ENCODE peak calls at places on chromosomes 13 and 19, in four cellular contexts. L is neural progenitor cell; X is CD8-positive, alpha-beta T cell; N is epithelial cell of esophagus. T is an unnamed sample.

GRCh38 chr19:58544591-58545285 is 874 bp downstream of the TRIM28 start:
- DNase-seq in L (peak), X (no peak), N (peak), T (no peak)

GRCh38 chr19:14525729-14526128 is 3.7 kb upstream of the TECR start:
- DNase-seq in L (no peak), X (no peak), N (peak), T (no peak)

GRCh38 chr13:100674363-100674847 is at the start of gene TMTC4:
- DNase-seq in L (peak), X (no peak), N (no peak), T (no peak)

GRCh38 chr13:108409735-108410134 is 140.2 kb downstream of the TNFSF13B start:
- DNase-seq in L (no peak), X (no peak), N (no peak), T (no peak)

GRCh38 chr19:37218592-37218935 is 550 bp downstream of the ZNF383 start:
- DNase-seq in L (no peak), X (no peak), N (no peak), T (peak)

GRCh38 chr13:109750376-109750775 is 36.0 kb downstream of the IRS2 start:
- DNase-seq in L (no peak), X (no peak), N (no peak), T (no peak)

GRCh38 chr13:79485451-79485850 is 4.5 kb downstream of the NDFIP2 start:
- DNase-seq in L (no peak), X (no peak), N (no peak), T (no peak)

GRCh38 chr19:12701596-12702282 is 5.3 kb upstream of the FBXW9 start:
- DNase-seq in L (no peak), X (no peak), N (no peak), T (no peak)

GRCh38 chr13:110216006-110216402 is 91.0 kb downstream of the COL4A1 start:
- DNase-seq in L (no peak), X (no peak), N (no peak), T (no peak)

GRCh38 chr13:90302113-90302512 is 1045.4 kb upstream of the MIR17HG start:
- DNase-seq in L (no peak), X (no peak), N (peak), T (no peak)

GRCh38 chr19:8640402-8641004 is 10.1 kb downstream of the NFILZ start:
- DNase-seq in L (no peak), X (no peak), N (no peak), T (no peak)

GRCh38 chr13:35881360-35881759 is 249.8 kb downstream of the DCLK1 start:
- DNase-seq in L (no peak), X (no peak), N (no peak), T (no peak)

GRCh38 chr19:38149597-38149996 is 74.4 kb downstream of the DPF1 start:
- DNase-seq in L (no peak), X (no peak), N (no peak), T (no peak)

GRCh38 chr13:44575741-44576395 is at the start of gene TSC22D1:
- DNase-seq in L (peak), X (peak), N (peak), T (no peak)

GRCh38 chr13:108915634-108916497 is 286.5 kb downstream of the MYO16 start:
- DNase-seq in L (no peak), X (peak), N (peak), T (peak)

GRCh38 chr13:20178156-20178555 is 14.6 kb downstream of the GJB2 start:
- DNase-seq in L (no peak), X (no peak), N (peak), T (no peak)

GRCh38 chr13:110813646-110814624 is 100.4 kb downstream of the ING1 start:
- DNase-seq in L (no peak), X (no peak), N (no peak), T (no peak)

GRCh38 chr13:33367931-33368330 is 82.4 kb upstream of the STARD13 start:
- DNase-seq in L (no peak), X (no peak), N (no peak), T (no peak)

GRCh38 chr19:13153627-13154240 is 3.5 kb downstream of the IER2 start:
- DNase-seq in L (no peak), X (no peak), N (no peak), T (no peak)

GRCh38 chr19:32555786-32556185 is 25.2 kb upstream of the PDCD5 start:
- DNase-seq in L (no peak), X (no peak), N (no peak), T (no peak)

GRCh38 chr13:66673401-66673800 is 556.7 kb downstream of the PCDH9 start:
- DNase-seq in L (no peak), X (no peak), N (no peak), T (no peak)

GRCh38 chr19:55066107-55066709 is 3.3 kb upstream of the RDH13 start:
- DNase-seq in L (peak), X (no peak), N (peak), T (no peak)

GRCh38 chr13:98741741-98742435 is 10.6 kb downstream of the SLC15A1 start:
- DNase-seq in L (no peak), X (no peak), N (no peak), T (no peak)

GRCh38 chr13:40124648-40125045 is 469.2 kb downstream of the COG6 start:
- DNase-seq in L (no peak), X (no peak), N (no peak), T (no peak)

GRCh38 chr13:24263652-24264051 is 45.7 kb upstream of the C1QTNF9 start:
- DNase-seq in L (no peak), X (no peak), N (no peak), T (no peak)

GRCh38 chr13:75353786-75354193 is 128.2 kb downstream of the TBC1D4 start:
- DNase-seq in L (no peak), X (no peak), N (no peak), T (no peak)

GRCh38 chr13:33800646-33801186 is 17.2 kb upstream of the RFC3 start:
- DNase-seq in L (no peak), X (no peak), N (no peak), T (no peak)

GRCh38 chr19:46719629-46720515 is 3.0 kb upstream of the PRKD2 start:
- DNase-seq in L (no peak), X (no peak), N (no peak), T (no peak)

GRCh38 chr13:113854238-113855011 is 9.5 kb downstream of the GAS6 start:
- DNase-seq in L (no peak), X (peak), N (no peak), T (peak)

GRCh38 chr13:39957868-39958676 is 302.6 kb downstream of the COG6 start:
- DNase-seq in L (no peak), X (no peak), N (no peak), T (no peak)

GRCh38 chr19:47512183-47512947 is 2.5 kb downstream of the NAPA start:
- DNase-seq in L (no peak), X (no peak), N (peak), T (no peak)

GRCh38 chr19:44232867-44233266 is 20.5 kb downstream of the ZNF227 start:
- DNase-seq in L (no peak), X (no peak), N (no peak), T (no peak)

GRCh38 chr19:44236384-44236783 is 23.3 kb upstream of the ZNF233 start:
- DNase-seq in L (no peak), X (no peak), N (no peak), T (no peak)
- H3K4me3 ChIP-seq in L (no peak), X (no peak), N (no peak), T (no peak)

GRCh38 chr13:26558074-26558805 is 757 bp downstream of the WASF3 start:
- DNase-seq in L (peak), X (no peak), N (peak), T (no peak)

GRCh38 chr13:26557393-26558073 is at the start of gene WASF3:
- DNase-seq in L (peak), X (peak), N (peak), T (peak)

GRCh38 chr13:26560456-26560855 is 3.0 kb downstream of the WASF3 start:
- DNase-seq in L (no peak), X (no peak), N (no peak), T (no peak)

GRCh38 chr13:26557051-26557392 is 461 bp upstream of the WASF3 start:
- DNase-seq in L (no peak), X (no peak), N (no peak), T (no peak)

DNA sequence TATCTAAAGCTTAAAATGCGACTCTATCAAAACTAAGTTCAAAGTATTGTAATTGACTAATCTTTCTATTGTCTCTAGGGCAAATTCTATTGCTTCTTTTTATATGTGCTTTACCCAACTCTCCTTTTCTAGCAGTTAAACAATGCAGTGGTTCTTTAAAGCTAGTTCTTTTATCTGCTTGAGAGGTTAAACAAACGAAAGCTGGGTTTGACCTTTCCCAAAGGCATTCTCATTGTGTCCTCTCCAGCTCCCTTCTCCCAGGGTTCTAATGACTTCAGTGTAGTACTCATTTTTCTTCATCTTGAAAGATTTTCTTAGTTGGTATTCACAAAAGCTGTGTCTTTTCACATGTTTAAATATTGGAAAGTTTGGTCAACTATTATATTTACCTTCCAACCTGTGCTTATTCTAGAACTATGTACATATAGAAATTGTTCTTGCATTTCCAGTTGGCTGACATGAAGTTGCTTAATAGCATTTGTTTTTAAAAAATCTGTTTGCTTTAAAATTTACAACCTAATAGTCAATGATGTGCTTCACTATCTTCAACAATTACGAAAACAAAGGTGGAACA is 1.5 kb downstream of the WASF3 start:
- DNase-seq in L (peak), X (no peak), N (no peak), T (no peak)
- H3K4me3 ChIP-seq in L (peak), X (no peak), N (peak), T (no peak)

GRCh38 chr19:3028305-3029069 is 593 bp downstream of the TLE2 start:
- DNase-seq in L (peak), X (no peak), N (no peak), T (no peak)
- H3K4me3 ChIP-seq in L (peak), X (peak), N (peak), T (peak)

GRCh38 chr19:17832443-17833208 is 11.3 kb upstream of the INSL3 start:
- DNase-seq in L (no peak), X (no peak), N (no peak), T (no peak)

GRCh38 chr19:17831419-17831888 is 10.1 kb upstream of the INSL3 start:
- DNase-seq in L (peak), X (no peak), N (no peak), T (no peak)

GRCh38 chr19:17829855-17830566 is 8.7 kb upstream of the INSL3 start:
- DNase-seq in L (peak), X (no peak), N (peak), T (no peak)

GRCh38 chr19:17834350-17835181 is 13.2 kb downstream of the JAK3 start:
- DNase-seq in L (peak), X (no peak), N (no peak), T (no peak)

DNA sequence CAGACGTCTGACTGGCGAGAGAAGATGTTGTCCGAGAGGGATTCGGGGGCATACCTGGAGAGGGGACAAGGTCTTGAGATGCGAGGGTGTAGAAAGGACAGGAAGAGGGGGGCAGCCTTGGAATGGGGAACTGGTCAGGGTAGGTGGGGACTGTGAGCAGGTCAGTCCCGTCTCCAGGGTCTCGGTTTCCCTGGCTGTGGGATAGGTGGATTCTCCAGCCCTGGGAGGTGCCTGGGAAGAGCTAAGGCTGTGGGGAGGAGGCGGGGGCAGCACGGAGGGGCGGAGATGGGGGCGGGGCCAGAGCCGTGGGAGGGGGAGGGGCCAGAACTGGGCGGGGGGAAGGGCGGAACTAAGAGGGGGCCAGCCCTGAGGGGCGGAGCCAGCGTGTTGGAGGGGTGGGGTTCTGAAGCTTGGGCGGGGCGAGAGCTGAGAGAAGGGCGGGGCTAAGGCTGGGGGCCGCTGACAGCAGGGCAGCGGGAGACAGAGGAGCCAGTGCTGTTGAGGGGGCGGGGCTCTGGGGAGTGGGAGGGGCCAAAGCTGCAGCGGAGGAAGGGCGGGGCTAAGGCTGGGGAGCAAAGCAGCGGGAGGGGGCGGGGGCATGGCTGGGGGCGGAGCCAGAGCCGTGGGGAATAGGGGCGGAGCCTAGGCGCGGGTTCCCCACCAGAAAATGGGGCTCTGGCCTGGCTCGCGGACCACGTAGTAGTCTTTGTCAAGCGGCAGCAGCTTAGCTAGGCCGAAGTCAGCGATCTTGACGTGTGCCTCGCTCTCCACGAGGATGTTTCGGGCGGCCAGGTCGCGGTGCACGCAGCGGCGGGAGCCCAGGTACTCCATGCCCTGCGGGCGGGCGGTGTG is 9.5 kb upstream of the INSL3 start:
- DNase-seq in L (peak), X (no peak), N (peak), T (no peak)
- H3K4me3 ChIP-seq in L (peak), X (no peak), N (peak), T (no peak)